ENCODE peak calls at places on chromosomes 11 and 22, in six cellular contexts. M is prostate gland, G is AG04449, J is epithelial cell of proximal tubule, H is testis, X is transverse colon. Z is an unnamed sample.

GRCh38 chr11:131809203-131809948 is 439.0 kb downstream of the NTM start:
- DNase-seq in M (no peak), H (no peak), X (no peak), G (no peak), J (no peak), Z (no peak)

GRCh38 chr11:117179048-117179999 is 781 bp downstream of the SIDT2 start:
- DNase-seq in X (peak; percentile 63), M (no peak), J (no peak), H (peak; percentile 44), G (no peak), Z (peak; percentile 51)

GRCh38 chr11:58061813-58062212 is 31.1 kb downstream of the OR6Q1 start:
- DNase-seq in G (peak; percentile 21), M (no peak), J (peak; percentile 83), X (no peak), H (no peak), Z (no peak)

GRCh38 chr11:105713696-105714095 is 103.8 kb downstream of the GRIA4 start:
- DNase-seq in X (no peak), J (no peak), H (no peak), G (no peak), M (no peak), Z (no peak)

GRCh38 chr11:93236741-93237675 is 39.2 kb upstream of the SLC36A4 start:
- DNase-seq in J (no peak), M (peak; percentile 54), H (peak; percentile 64), G (no peak), X (peak; percentile 18), Z (no peak)

GRCh38 chr11:130163346-130164220 is 4.0 kb downstream of the ST14 start:
- DNase-seq in J (no peak), G (no peak), X (peak; percentile 63), M (no peak), H (no peak), Z (peak; percentile 80)

GRCh38 chr11:121535122-121535796 is 82.5 kb upstream of the SORL1-AS1 start:
- DNase-seq in J (no peak), X (no peak), H (no peak), G (no peak), M (no peak), Z (no peak)

GRCh38 chr11:73866586-73866996 is 10.1 kb downstream of the COA4 start:
- DNase-seq in X (peak; percentile 21), G (peak; percentile 36), H (no peak), M (no peak), J (peak; percentile 93), Z (no peak)

GRCh38 chr11:15941206-15941770 is 415.1 kb downstream of the SOX6 start:
- DNase-seq in M (no peak), X (no peak), G (no peak), H (peak; percentile 62), J (no peak), Z (no peak)

GRCh38 chr11:33534575-33534974 is 166.1 kb downstream of the C11orf91 start:
- DNase-seq in X (no peak), J (no peak), H (no peak), M (no peak), G (no peak), Z (no peak)

GRCh38 chr22:37804886-37805857 is 2.6 kb upstream of the GCAT start:
- DNase-seq in M (peak; percentile 85), H (peak; percentile 92), J (no peak), G (no peak), X (peak; percentile 94), Z (peak; percentile 92)

GRCh38 chr11:67612751-67613150 is 6.0 kb downstream of the NDUFV1 start:
- DNase-seq in J (no peak), H (no peak), M (no peak), G (no peak), X (no peak), Z (no peak)

GRCh38 chr11:8257003-8257664 is 6.5 kb downstream of the LMO1 start:
- DNase-seq in G (no peak), X (no peak), H (no peak), M (no peak), J (no peak), Z (peak; percentile 5)

GRCh38 chr11:86722041-86722440 is 49.6 kb upstream of the ME3 start:
- DNase-seq in X (no peak), J (no peak), H (no peak), G (no peak), M (no peak), Z (no peak)

GRCh38 chr11:115990004-115990447 is 485.8 kb upstream of the CADM1 start:
- DNase-seq in H (peak; percentile 63), J (no peak), M (no peak), X (peak; percentile 15), G (no peak), Z (no peak)

GRCh38 chr11:64224891-64225607 is 937 bp downstream of the TRPT1 start:
- DNase-seq in G (no peak), X (no peak), H (no peak), J (no peak), M (no peak), Z (no peak)

GRCh38 chr22:50422961-50423815 is 51.6 kb downstream of the SBF1 start:
- DNase-seq in H (no peak), M (no peak), J (no peak), G (no peak), X (no peak), Z (no peak)

GRCh38 chr11:127412722-127413121 is 412.2 kb upstream of the KIRREL3 start:
- DNase-seq in G (no peak), J (no peak), X (no peak), H (no peak), M (no peak), Z (no peak)

GRCh38 chr22:36367479-36367878 is 20.3 kb downstream of the MYH9 start:
- DNase-seq in H (peak; percentile 32), M (no peak), G (no peak), J (no peak), X (no peak), Z (no peak)

GRCh38 chr11:76610871-76611475 is 59.6 kb downstream of the LRRC32 start:
- DNase-seq in G (no peak), M (no peak), H (no peak), X (no peak), J (no peak), Z (no peak)

GRCh38 chr11:107857550-107858216 is 904 bp downstream of the SLC35F2 start:
- DNase-seq in X (no peak), J (no peak), M (no peak), H (no peak), G (no peak), Z (no peak)

GRCh38 chr11:112780351-112781043 is 180.7 kb upstream of the NCAM1 start:
- DNase-seq in X (no peak), J (no peak), H (no peak), M (no peak), G (no peak), Z (no peak)

GRCh38 chr11:44628730-44629361 is 63.4 kb downstream of the CD82 start:
- DNase-seq in X (peak; percentile 5), J (no peak), M (peak; percentile 1), H (no peak), G (no peak), Z (peak; percentile 20)

GRCh38 chr11:19512621-19513020 is 200.0 kb upstream of the NAV2 start:
- DNase-seq in J (no peak), X (no peak), H (no peak), G (no peak), M (no peak), Z (no peak)

GRCh38 chr11:2580444-2581050 is 119.2 kb downstream of the KCNQ1OT1 start:
- DNase-seq in J (no peak), G (no peak), X (peak; percentile 6), H (no peak), M (no peak), Z (peak; percentile 18)

GRCh38 chr11:3093281-3094191 is 36.3 kb upstream of the CARS1 start:
- DNase-seq in J (no peak), H (no peak), X (no peak), M (no peak), G (no peak), Z (peak; percentile 25)

GRCh38 chr22:17949926-17950473 is 74.4 kb downstream of the MICAL3 start:
- DNase-seq in X (no peak), J (no peak), G (no peak), M (no peak), H (no peak), Z (no peak)

GRCh38 chr11:70124321-70125061 is 46.4 kb downstream of the ANO1 start:
- DNase-seq in J (no peak), M (peak; percentile 62), G (no peak), H (no peak), X (peak; percentile 15), Z (no peak)
- H3K4me3 ChIP-seq in J (no peak overlapping the region), M (no peak overlapping the region), G (no peak overlapping the region), H (no peak overlapping the region), X (no peak overlapping the region), Z (no peak overlapping the region)

GRCh38 chr11:34653851-34654490 is 33.1 kb downstream of the EHF start:
- DNase-seq in M (peak; percentile 87), H (no peak), X (peak; percentile 59), J (peak; percentile 94), G (peak; percentile 77), Z (peak; percentile 76)
- TF ChIP-seq CTCF in M (no peak), H (no peak), X (no peak), J (peak; percentile 37), G (peak; percentile 4), Z (no peak)

GRCh38 chr11:65646288-65646734 is 8.4 kb downstream of the SIPA1 start:
- DNase-seq in J (no peak), G (no peak), M (no peak), X (no peak), H (no peak), Z (no peak)

GRCh38 chr11:65645710-65646109 is 7.8 kb downstream of the SIPA1 start:
- DNase-seq in G (no peak), X (no peak), J (no peak), M (no peak), H (no peak), Z (no peak)

GRCh38 chr11:65644837-65645236 is 6.9 kb downstream of the SIPA1 start:
- DNase-seq in H (no peak), M (no peak), G (no peak), X (no peak), J (no peak), Z (no peak)

GRCh38 chr11:65648997-65649491 is 11.1 kb downstream of the SIPA1 start:
- DNase-seq in G (no peak), H (no peak), J (no peak), X (no peak), M (no peak), Z (peak; percentile 66)

GRCh38 chr11:65646921-65647701 is 9.2 kb downstream of the SIPA1 start:
- DNase-seq in M (peak; percentile 58), H (no peak), G (no peak), J (no peak), X (peak; percentile 75), Z (peak; percentile 78)
- H3K4me3 ChIP-seq in M (peak overlapping the region; percentile 45), H (peak overlapping the region; percentile 37), G (peak overlapping the region; percentile 27), J (peak overlapping the region; percentile 55), X (peak overlapping the region; percentile 53), Z (peak overlapping the region; percentile 46)

GRCh38 chr22:43303751-43304150 is 39.4 kb downstream of the SCUBE1 start:
- DNase-seq in J (no peak), G (no peak), X (no peak), H (no peak), M (no peak), Z (no peak)

GRCh38 chr22:43303166-43303565 is 40.0 kb downstream of the SCUBE1 start:
- DNase-seq in J (no peak), G (no peak), M (no peak), H (no peak), X (no peak), Z (no peak)

GRCh38 chr22:43304831-43305230 is 38.3 kb downstream of the SCUBE1 start:
- DNase-seq in J (no peak), M (no peak), G (no peak), H (no peak), X (no peak), Z (no peak)

GRCh38 chr22:43308451-43309235 is 34.5 kb downstream of the SCUBE1 start:
- DNase-seq in G (no peak), M (no peak), J (no peak), H (no peak), X (no peak), Z (no peak)

GRCh38 chr22:43305806-43306205 is 37.4 kb downstream of the SCUBE1 start:
- DNase-seq in G (no peak), X (no peak), J (no peak), M (no peak), H (no peak), Z (no peak)
- TF ChIP-seq CTCF in G (no peak), X (no peak), J (no peak), M (no peak), H (no peak), Z (no peak)